ENCODE peak calls at places on chromosomes 11 and 22, in ten cellular contexts. V, Q, I, E, M, K, J, S, X and W are unnamed samples.

GRCh38 chr11:45724145-45724544 is 58.7 kb upstream of the CHST1 start:
- DNase-seq in V (no peak), Q (no peak), I (peak; percentile 39), E (no peak), M (no peak), K (no peak), J (no peak), S (no peak), X (no peak), W (peak; percentile 10)

GRCh38 chr11:118634435-118635236 is 27.2 kb downstream of the PHLDB1 start:
- DNase-seq in V (peak; percentile 92), Q (peak; percentile 46), I (peak; percentile 80), E (no peak), M (no peak), K (peak; percentile 45), J (no peak), S (no peak), X (peak; percentile 20), W (no peak)

GRCh38 chr22:44385781-44386180 is 73.0 kb upstream of the SHISAL1 start:
- DNase-seq in V (peak; percentile 42), Q (no peak), I (no peak), E (no peak), M (no peak), K (no peak), J (no peak), S (no peak), X (no peak), W (no peak)

GRCh38 chr11:19084661-19085315 is 24.3 kb upstream of the MRGPRX2 start:
- DNase-seq in V (no peak), Q (peak; percentile 46), I (no peak), E (no peak), M (no peak), K (no peak), J (no peak), S (no peak), X (no peak), W (no peak)

GRCh38 chr11:19938866-19939265 is 221.4 kb downstream of the DBX1 start:
- DNase-seq in V (no peak), Q (no peak), I (no peak), E (no peak), M (no peak), K (no peak), J (no peak), S (no peak), X (no peak), W (no peak)

GRCh38 chr11:44309483-44310197 is at the start of gene ALX4:
- DNase-seq in V (no peak), Q (peak; percentile 45), I (peak; percentile 67), E (no peak), M (no peak), K (no peak), J (no peak), S (no peak), X (peak; percentile 56), W (no peak)

GRCh38 chr11:116710762-116711161 is 62.0 kb downstream of the BUD13 start:
- DNase-seq in V (no peak), Q (no peak), I (no peak), E (no peak), M (no peak), K (no peak), J (no peak), S (no peak), X (no peak), W (no peak)

GRCh38 chr11:62601114-62601363 is 626 bp downstream of the MTA2 start:
- DNase-seq in V (no peak), Q (peak; percentile 29), I (no peak), E (no peak), M (no peak), K (no peak), J (no peak), S (peak; percentile 67), X (peak; percentile 67), W (peak; percentile 60)

GRCh38 chr11:118872403-118872821 is 11.3 kb upstream of the CXCR5 start:
- DNase-seq in V (no peak), Q (no peak), I (no peak), E (peak; percentile 64), M (no peak), K (no peak), J (no peak), S (no peak), X (peak; percentile 81), W (no peak)

GRCh38 chr22:50252081-50253045 is 1.3 kb upstream of the HDAC10 start:
- DNase-seq in V (peak; percentile 90), Q (peak; percentile 62), I (peak; percentile 84), E (peak; percentile 84), M (peak; percentile 55), K (no peak), J (peak; percentile 42), S (peak; percentile 68), X (peak; percentile 80), W (peak; percentile 64)

GRCh38 chr11:122751298-122752070 is 86.8 kb upstream of the CRTAM start:
- DNase-seq in V (no peak), Q (peak; percentile 62), I (no peak), E (no peak), M (no peak), K (no peak), J (no peak), S (no peak), X (no peak), W (no peak)

GRCh38 chr11:43282607-43283440 is 29.0 kb upstream of the API5 start:
- DNase-seq in V (peak; percentile 67), Q (peak; percentile 28), I (peak; percentile 66), E (peak; percentile 58), M (peak; percentile 20), K (no peak), J (peak; percentile 19), S (peak; percentile 61), X (peak; percentile 49), W (peak; percentile 45)

GRCh38 chr22:48320048-48320655 is 1507.5 kb downstream of the BRD1 start:
- DNase-seq in V (peak; percentile 40), Q (no peak), I (no peak), E (no peak), M (no peak), K (no peak), J (no peak), S (no peak), X (no peak), W (no peak)

GRCh38 chr11:95398437-95399112 is 167.6 kb upstream of the SESN3 start:
- DNase-seq in V (no peak), Q (no peak), I (no peak), E (no peak), M (peak; percentile 54), K (no peak), J (no peak), S (peak; percentile 71), X (no peak), W (no peak)

GRCh38 chr11:48210052-48210451 is 6.6 kb upstream of the OR4B1 start:
- DNase-seq in V (no peak), Q (peak; percentile 20), I (no peak), E (peak; percentile 22), M (peak; percentile 22), K (no peak), J (no peak), S (peak; percentile 41), X (no peak), W (no peak)

GRCh38 chr11:69918231-69918937 is 99.2 kb upstream of the FGF3 start:
- DNase-seq in V (peak; percentile 59), Q (no peak), I (no peak), E (no peak), M (no peak), K (no peak), J (no peak), S (no peak), X (no peak), W (no peak)